ENCODE peak calls at places on chromosomes 7 and 10, in nine cellular contexts. D, U, K, Z, F, S, G, P and J are unnamed samples. For H3K9me3, the result is how much of the 10 kb centered on the place peaks cover.

GRCh38 chr10:9166770-9167169 is 1112.3 kb downstream of the GATA3 start:
- DNase-seq in P (no peak), G (no peak), S (no peak), Z (no peak), U (no peak), D (no peak), K (no peak), F (no peak), J (no peak)

GRCh38 chr7:93632371-93632770 is 57.8 kb upstream of the CALCR start:
- DNase-seq in D (no peak), S (no peak), Z (no peak), F (no peak), G (no peak), K (no peak), U (no peak), P (no peak), J (no peak)

GRCh38 chr7:87127019-87127418 is 25.2 kb upstream of the DMTF1 start:
- DNase-seq in D (no peak), F (no peak), U (no peak), Z (no peak), G (no peak), P (no peak), K (no peak), S (no peak), J (no peak)

GRCh38 chr7:4725014-4725951 is 43.2 kb downstream of the FOXK1 start:
- DNase-seq in U (peak), K (peak), Z (no peak), G (peak), D (peak), S (peak), P (peak), F (peak), J (peak)

GRCh38 chr7:121329460-121330052 is 756 bp downstream of the WNT16 start:
- DNase-seq in U (no peak), Z (peak), S (no peak), G (no peak), D (no peak), F (no peak), K (peak), P (peak), J (no peak)

GRCh38 chr10:32377458-32378370 is 30.8 kb upstream of the EPC1 start:
- DNase-seq in G (peak), U (no peak), D (peak), Z (peak), S (peak), P (peak), F (no peak), K (peak), J (no peak)

GRCh38 chr7:40808409-40808942 is 673.7 kb downstream of the SUGCT start:
- DNase-seq in P (no peak), D (no peak), K (peak), G (peak), U (no peak), S (no peak), F (no peak), Z (no peak), J (no peak)

GRCh38 chr7:106070201-106070551 is 41.9 kb downstream of the SYPL1 start:
- DNase-seq in D (no peak), F (peak), Z (no peak), P (peak), K (no peak), G (no peak), S (no peak), U (no peak), J (no peak)

GRCh38 chr7:117781707-117782106 is 91.5 kb downstream of the CTTNBP2 start:
- DNase-seq in S (no peak), F (no peak), G (peak), K (no peak), Z (no peak), P (no peak), D (no peak), U (no peak), J (no peak)

GRCh38 chr7:12549106-12549505 is 21.4 kb upstream of the SCIN start:
- DNase-seq in K (peak), S (no peak), G (peak), F (no peak), Z (no peak), D (no peak), U (no peak), P (no peak), J (no peak)

GRCh38 chr10:123761666-123762230 is 95.6 kb downstream of the GPR26 start:
- DNase-seq in U (no peak), F (no peak), S (no peak), D (no peak), P (no peak), K (no peak), G (no peak), Z (no peak), J (no peak)

GRCh38 chr10:3982746-3983442 is 197.9 kb upstream of the KLF6 start:
- DNase-seq in G (peak), U (no peak), Z (no peak), F (no peak), D (no peak), P (no peak), S (no peak), K (no peak), J (no peak)

GRCh38 chr7:50556247-50556976 is 8.8 kb downstream of the DDC start:
- DNase-seq in K (peak), D (no peak), F (no peak), S (no peak), U (no peak), G (no peak), P (no peak), Z (peak), J (no peak)

GRCh38 chr10:101358706-101359300 is 4.8 kb downstream of the BTRC start:
- DNase-seq in S (no peak), D (no peak), K (peak), U (no peak), Z (no peak), G (peak), P (no peak), F (no peak), J (no peak)

GRCh38 chr7:22173884-22174573 is 182.9 kb downstream of the RAPGEF5 start:
- DNase-seq in K (no peak), U (no peak), G (no peak), D (no peak), P (no peak), F (no peak), Z (no peak), S (peak), J (no peak)

GRCh38 chr10:5546891-5547683 is 22.3 kb downstream of the CALML3 start:
- DNase-seq in F (peak), G (peak), Z (peak), U (peak), P (no peak), D (no peak), S (no peak), K (peak), J (peak)

GRCh38 chr10:24202181-24202570 is 6.8 kb upstream of the KIAA1217 start:
- DNase-seq in P (no peak), F (peak), D (no peak), K (no peak), S (no peak), Z (peak), G (no peak), U (no peak), J (no peak)

GRCh38 chr10:31888442-31888841 is 40.2 kb downstream of the ARHGAP12 start:
- DNase-seq in Z (no peak), F (no peak), U (no peak), P (no peak), D (no peak), S (no peak), G (no peak), K (no peak), J (no peak)

GRCh38 chr7:71184136-71184535 is 52.2 kb downstream of the GALNT17 start:
- DNase-seq in F (no peak), K (no peak), P (no peak), Z (no peak), G (no peak), S (no peak), D (no peak), U (no peak), J (no peak)

GRCh38 chr7:1512781-1513656 is 8.8 kb upstream of the INTS1 start:
- DNase-seq in K (peak), P (no peak), F (no peak), S (no peak), U (peak), D (peak), Z (no peak), G (peak), J (peak)

GRCh38 chr7:137943132-137943551 is 58.7 kb downstream of the CREB3L2 start:
- DNase-seq in G (peak), S (no peak), P (no peak), Z (peak), K (peak), F (no peak), D (no peak), U (no peak), J (peak)
- H3K4me3 ChIP-seq in G (peak), S (no peak), P (no peak), Z (no peak), K (no peak), F (no peak), D (no peak), U (no peak), J (no peak)

GRCh38 chr10:18582803-18583202 is 68.6 kb downstream of the NSUN6 start:
- DNase-seq in P (no peak), G (peak), D (no peak), F (no peak), K (no peak), Z (no peak), U (no peak), S (no peak), J (no peak)
- H3K9me3 ChIP-seq in P (under half), G (under half), D (under half), F (under half), K (under half), Z (under half), U (under half), S (under half), J (under half)

DNA sequence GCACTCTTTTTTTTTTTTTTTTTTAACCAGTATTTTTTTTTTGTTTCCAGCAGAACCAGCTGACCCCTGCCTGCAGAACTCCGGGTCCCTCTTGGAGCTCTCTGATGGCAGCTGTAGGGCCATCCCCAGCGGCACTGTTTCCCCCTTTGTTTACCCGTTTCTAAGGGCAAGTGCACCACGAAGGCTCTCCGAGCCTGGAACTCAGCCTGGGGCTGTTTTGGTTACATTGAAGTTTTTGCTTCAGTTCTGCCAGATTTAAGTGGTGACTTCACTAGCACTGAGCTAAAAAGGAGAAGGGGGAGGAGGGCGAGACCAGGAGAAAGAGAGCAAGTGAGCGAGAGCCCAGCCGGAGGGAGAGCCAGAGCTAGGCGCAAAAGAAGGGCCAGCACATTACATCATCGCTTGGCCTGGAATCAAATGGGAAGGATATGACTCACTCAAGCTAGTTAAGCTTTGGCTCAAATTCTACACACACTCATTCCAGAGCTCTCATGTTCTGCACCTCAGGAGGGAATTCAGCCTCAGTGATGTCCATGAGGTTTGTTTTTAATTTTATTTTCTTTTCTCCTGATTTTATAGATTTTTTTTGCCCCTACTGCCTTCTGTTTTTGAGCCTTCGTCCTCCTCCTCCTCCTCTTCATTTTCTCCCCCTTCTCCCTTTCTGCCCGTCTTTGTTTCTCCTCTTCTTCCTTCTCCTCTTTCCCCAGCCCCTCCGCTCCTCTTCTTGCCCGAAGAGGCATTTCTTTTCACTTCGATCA is 272.3 kb downstream of the TRIL start:
- DNase-seq in F (peak), S (no peak), K (peak), D (no peak), P (peak), U (peak), G (peak), Z (peak), J (peak)
- H3K4me3 ChIP-seq in F (peak), S (no peak), K (peak), D (no peak), P (peak), U (peak), G (peak), Z (peak), J (peak)

DNA sequence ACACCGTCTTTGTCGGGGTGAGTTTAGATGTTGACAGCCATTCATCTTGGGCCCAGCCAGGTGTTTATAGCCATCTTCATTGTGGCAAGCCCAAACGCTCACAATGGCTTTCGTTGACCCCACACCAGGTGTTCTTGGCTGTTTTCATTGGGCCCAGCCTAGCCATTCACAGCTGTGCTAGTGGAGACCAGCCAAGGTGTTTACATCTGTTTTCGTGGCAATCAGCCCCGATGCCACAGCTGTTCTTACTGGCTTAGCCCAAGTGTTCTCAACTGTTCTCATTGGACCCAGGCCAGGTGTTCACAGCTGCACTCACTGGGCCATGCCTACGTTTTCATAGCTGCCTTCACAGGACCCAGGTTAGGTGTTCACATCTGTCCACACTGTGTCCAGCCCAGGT is 7.7 kb downstream of the FRG2B start:
- DNase-seq in S (no peak), G (no peak), F (no peak), Z (no peak), K (no peak), U (no peak), D (no peak), P (no peak), J (no peak)
- H3K9me3 ChIP-seq in S (under half), G (under half), F (under half), Z (under half), K (under half), U (under half), D (under half), P (under half), J (under half)

GRCh38 chr7:102463841-102464576 is 654 bp downstream of the ALKBH4 start:
- DNase-seq in Z (no peak), S (no peak), K (peak), G (no peak), P (peak), F (no peak), D (no peak), U (no peak), J (no peak)

GRCh38 chr7:102467581-102468415 is 3.0 kb downstream of the LRWD1 start:
- DNase-seq in P (no peak), U (peak), S (no peak), K (no peak), F (no peak), G (no peak), D (no peak), Z (no peak), J (no peak)

GRCh38 chr7:102464577-102465280 is at the start of the genes ALKBH4 and LRWD1:
- DNase-seq in G (peak), K (peak), D (peak), S (peak), F (peak), U (peak), P (peak), Z (peak), J (peak)

GRCh38 chr7:102468416-102469350 is 3.9 kb downstream of the LRWD1 start:
- DNase-seq in K (no peak), S (no peak), G (no peak), U (peak), D (no peak), F (no peak), Z (peak), P (no peak), J (no peak)

GRCh38 chr7:102466097-102466496 is 1.3 kb downstream of the LRWD1 start:
- DNase-seq in K (no peak), U (no peak), P (no peak), G (no peak), S (no peak), Z (no peak), D (no peak), F (no peak), J (no peak)
- H3K4me3 ChIP-seq in K (peak), U (peak), P (peak), G (peak), S (no peak), Z (no peak), D (peak), F (no peak), J (peak)

DNA sequence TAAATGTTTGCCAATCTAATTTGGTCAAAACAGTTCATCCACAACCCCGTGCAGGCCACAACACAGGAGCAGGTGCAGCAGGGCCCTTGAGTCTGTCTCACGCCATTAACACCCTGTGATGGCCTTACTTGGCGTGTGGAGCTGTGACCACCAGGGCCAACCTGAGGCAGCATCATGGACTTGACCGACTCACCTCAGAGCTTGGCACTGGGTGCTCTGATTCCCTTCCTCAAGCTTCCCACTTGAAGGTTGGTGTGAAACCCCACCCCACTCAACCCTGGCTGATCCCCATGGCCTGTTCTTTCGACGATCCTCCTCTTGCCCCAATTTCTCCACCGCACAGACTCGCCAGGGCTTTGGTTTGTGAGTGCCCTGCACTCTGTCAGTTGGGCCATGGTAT is 623.1 kb downstream of the PTPRN2 start:
- DNase-seq in D (no peak), P (no peak), Z (no peak), U (no peak), F (no peak), S (no peak), G (no peak), K (no peak), J (no peak)
- H3K9me3 ChIP-seq in D (under half), P (under half), Z (under half), U (under half), F (under half), S (under half), G (under half), K (under half), J (under half)

GRCh38 chr7:79820387-79820786 is 314.2 kb upstream of the GNAI1 start:
- DNase-seq in Z (peak), D (no peak), K (peak), G (peak), F (no peak), U (no peak), S (no peak), P (peak), J (peak)

GRCh38 chr7:79828866-79829265 is 305.8 kb upstream of the GNAI1 start:
- DNase-seq in Z (no peak), S (no peak), U (no peak), D (no peak), G (no peak), K (peak), F (no peak), P (no peak), J (no peak)

GRCh38 chr7:79822620-79823240 is 311.9 kb upstream of the GNAI1 start:
- DNase-seq in D (no peak), K (no peak), U (no peak), F (no peak), Z (no peak), S (no peak), P (peak), G (no peak), J (no peak)

DNA sequence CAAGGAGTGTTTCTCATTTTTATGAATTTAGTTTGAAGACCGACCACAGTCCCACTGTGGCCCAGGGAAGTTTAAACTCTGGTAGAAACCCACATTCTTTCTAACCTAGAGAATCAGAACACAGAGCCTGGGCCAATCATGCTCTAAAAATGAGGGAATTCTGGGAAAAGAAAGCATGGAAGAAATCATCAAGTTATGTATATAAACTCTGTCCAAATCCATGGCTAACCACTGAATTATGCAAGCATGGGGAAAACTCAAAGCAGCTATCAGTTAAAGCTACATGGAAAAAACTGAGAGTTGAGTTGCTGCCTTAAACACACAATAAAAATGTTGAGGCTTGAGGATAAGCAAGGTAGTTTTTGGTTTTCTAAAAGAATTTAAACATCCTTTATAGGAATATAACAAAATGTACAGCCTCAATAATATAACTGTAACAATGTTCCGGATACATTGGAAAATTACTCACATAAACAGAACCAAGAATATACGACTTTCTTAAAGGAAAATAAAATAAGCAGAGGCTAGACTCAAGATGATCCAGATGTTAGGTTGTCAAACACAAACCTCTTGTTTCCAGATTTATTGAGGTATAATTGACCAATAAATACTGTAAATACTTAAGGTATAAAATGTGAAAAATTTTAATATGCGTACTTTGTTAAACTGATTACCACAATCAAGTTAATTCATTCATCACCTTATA is 311.2 kb upstream of the GNAI1 start:
- DNase-seq in G (peak), P (no peak), U (no peak), D (no peak), F (no peak), K (peak), S (no peak), Z (no peak), J (no peak)
- H3K4me3 ChIP-seq in G (no peak), P (no peak), U (no peak), D (no peak), F (no peak), K (no peak), S (no peak), Z (no peak), J (no peak)